ENCODE peak calls at places on chromosomes 6 and 20, in six cellular contexts. P is esophagus muscularis mucosa, H is spleen, E is prostate gland, F is A549, G is heart left ventricle. Y is an unnamed sample.

GRCh38 chr6:170291271-170292110 is 613 bp upstream of the DLL1 start:
- DNase-seq in P (no peak), H (peak; percentile 89), E (peak; percentile 72), F (no peak), G (peak; percentile 83), Y (peak; percentile 74)

GRCh38 chr6:111552241-111552744 is 53.4 kb downstream of the TRAF3IP2 start:
- DNase-seq in P (peak; percentile 92), H (no peak), E (peak; percentile 72), F (no peak), G (no peak), Y (peak; percentile 77)

GRCh38 chr20:57043091-57043490 is 223.3 kb downstream of the BMP7 start:
- DNase-seq in P (no peak), H (no peak), E (peak; percentile 48), F (no peak), G (no peak), Y (no peak)

GRCh38 chr20:25269833-25270170 is 21.9 kb downstream of the PYGB start:
- DNase-seq in P (no peak), H (peak; percentile 58), E (no peak), F (no peak), G (peak; percentile 47), Y (no peak)

GRCh38 chr6:22647671-22648070 is 78.3 kb downstream of the HDGFL1 start:
- DNase-seq in P (no peak), H (no peak), E (no peak), F (no peak), G (no peak), Y (no peak)

GRCh38 chr6:38583523-38583922 is 56.2 kb downstream of the BTBD9 start:
- DNase-seq in P (no peak), H (no peak), E (no peak), F (no peak), G (no peak), Y (no peak)

GRCh38 chr6:138647006-138647405 is 126.6 kb upstream of the CCDC28A start:
- DNase-seq in P (no peak), H (no peak), E (no peak), F (no peak), G (no peak), Y (no peak)

GRCh38 chr6:157173756-157174155 is 149.6 kb downstream of the TMEM242 start:
- DNase-seq in P (no peak), H (no peak), E (no peak), F (no peak), G (no peak), Y (no peak)

GRCh38 chr6:18893540-18894269 is 506.6 kb downstream of the RNF144B start:
- DNase-seq in P (no peak), H (no peak), E (no peak), F (no peak), G (no peak), Y (no peak)

GRCh38 chr6:49284134-49284533 is 178.9 kb downstream of the MMUT start:
- DNase-seq in P (no peak), H (no peak), E (no peak), F (no peak), G (no peak), Y (no peak)

GRCh38 chr20:2507875-2508630 is 662 bp downstream of the ZNF343 start:
- DNase-seq in P (peak; percentile 89), H (no peak), E (no peak), F (peak; percentile 21), G (no peak), Y (no peak)

GRCh38 chr6:135909737-135910387 is 58.4 kb downstream of the PDE7B start:
- DNase-seq in P (no peak), H (no peak), E (peak; percentile 31), F (peak; percentile 51), G (no peak), Y (no peak)

GRCh38 chr6:150144294-150144868 is 1.5 kb downstream of the PPP1R14C start:
- DNase-seq in P (no peak), H (no peak), E (no peak), F (no peak), G (no peak), Y (no peak)

GRCh38 chr20:3786126-3786484 is 435 bp downstream of the CENPB start:
- DNase-seq in P (no peak), H (no peak), E (peak; percentile 25), F (peak; percentile 80), G (peak; percentile 81), Y (no peak)

GRCh38 chr6:100260584-100260983 is 204.1 kb downstream of the SIM1 start:
- DNase-seq in P (no peak), H (no peak), E (no peak), F (no peak), G (no peak), Y (no peak)

GRCh38 chr6:28693033-28693750 is 167.5 kb downstream of the GPX5 start:
- DNase-seq in P (no peak), H (no peak), E (no peak), F (peak; percentile 12), G (no peak), Y (no peak)

GRCh38 chr6:224350-224749 is 67.9 kb upstream of the DUSP22 start:
- DNase-seq in P (no peak), H (no peak), E (no peak), F (no peak), G (no peak), Y (no peak)

GRCh38 chr6:13188306-13188705 is 140.0 kb downstream of the TBC1D7 start:
- DNase-seq in P (no peak), H (no peak), E (no peak), F (no peak), G (no peak), Y (peak; percentile 3)

GRCh38 chr6:4577406-4577805 is 198.8 kb upstream of the CDYL start:
- DNase-seq in P (no peak), H (no peak), E (peak; percentile 53), F (peak; percentile 60), G (no peak), Y (peak; percentile 26)

GRCh38 chr20:20369353-20370086 is 1.6 kb downstream of the INSM1 start:
- DNase-seq in P (no peak), H (no peak), E (no peak), F (peak; percentile 67), G (no peak), Y (no peak)
- H3K4me3 ChIP-seq in P (peak overlapping the region; percentile 35), H (peak overlapping the region; percentile 31), E (peak overlapping the region; percentile 8), F (peak overlapping the region; percentile 44), G (peak overlapping the region; percentile 37), Y (no peak overlapping the region)

GRCh38 chr6:167827062-167827587 is 414 bp downstream of the AFDN start:
- DNase-seq in P (no peak), H (peak; percentile 88), E (no peak), F (no peak), G (peak; percentile 68), Y (no peak)

GRCh38 chr6:167827588-167828324 is 1.0 kb downstream of the AFDN start:
- DNase-seq in P (no peak), H (peak; percentile 86), E (peak; percentile 37), F (peak; percentile 19), G (peak; percentile 72), Y (peak; percentile 88)

GRCh38 chr6:167825759-167826229 is 917 bp upstream of the AFDN start:
- DNase-seq in P (no peak), H (peak; percentile 86), E (peak; percentile 80), F (peak; percentile 61), G (no peak), Y (peak; percentile 92)

GRCh38 chr6:167825059-167825758 is 1.5 kb upstream of the AFDN start:
- DNase-seq in P (no peak), H (no peak), E (no peak), F (no peak), G (no peak), Y (no peak)

DNA sequence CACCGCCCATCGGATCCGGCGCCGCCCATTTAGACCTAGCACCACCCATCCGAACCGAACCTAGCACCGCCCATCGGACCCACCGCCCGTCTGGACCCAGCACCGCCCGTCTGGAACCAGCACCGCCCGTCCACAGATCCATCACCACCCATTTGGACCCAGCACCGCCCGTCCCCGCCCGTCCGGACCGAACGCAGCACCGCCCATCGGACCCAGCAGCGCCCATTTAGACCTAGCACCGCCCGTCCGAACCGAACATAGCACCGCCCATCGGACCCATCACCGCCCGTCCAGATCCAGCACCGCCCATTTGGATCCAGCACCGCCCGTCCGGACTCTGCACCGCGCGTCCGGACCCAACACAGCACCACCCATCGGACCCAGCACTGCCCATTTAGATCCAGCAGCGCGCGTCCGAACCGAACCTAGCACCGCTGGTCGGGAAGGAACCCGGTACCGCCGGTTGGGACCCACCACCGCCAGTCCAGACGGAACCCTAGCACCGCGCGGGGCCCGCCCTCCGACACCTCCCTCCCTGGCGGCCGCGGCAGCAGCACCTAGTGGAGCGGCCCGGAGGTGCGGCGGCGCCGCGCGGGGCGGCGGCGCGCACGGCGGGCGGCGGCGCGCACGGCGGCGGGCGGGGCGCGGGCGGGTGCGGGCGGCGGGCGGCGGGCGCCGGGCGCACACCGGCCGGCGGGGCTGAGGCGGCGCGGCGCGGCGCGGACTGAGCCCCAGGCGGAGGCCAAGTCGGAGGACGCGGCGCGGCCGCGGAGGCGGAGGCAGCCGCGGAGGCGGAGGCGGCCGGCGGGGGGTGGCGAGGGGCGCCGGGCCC is at the start of gene AFDN:
- DNase-seq in P (no peak), H (peak; percentile 94), E (peak; percentile 78), F (peak; percentile 40), G (peak; percentile 83), Y (peak; percentile 94)
- TF ChIP-seq CTCF in P (peak; percentile 47), H (peak; percentile 48), E (no peak), F (no peak), G (peak; percentile 34), Y (peak; percentile 33)

GRCh38 chr20:23086931-23087411 is 847 bp upstream of the CD93 start:
- DNase-seq in P (no peak), H (peak; percentile 85), E (no peak), F (no peak), G (peak; percentile 78), Y (peak; percentile 86)

GRCh38 chr20:23085415-23086055 is 589 bp downstream of the CD93 start:
- DNase-seq in P (no peak), H (peak; percentile 83), E (no peak), F (no peak), G (peak; percentile 69), Y (no peak)

GRCh38 chr20:23084845-23085355 is 1.2 kb downstream of the CD93 start:
- DNase-seq in P (no peak), H (no peak), E (no peak), F (no peak), G (peak; percentile 75), Y (peak; percentile 82)

GRCh38 chr20:23087587-23088275 is 1.6 kb upstream of the CD93 start:
- DNase-seq in P (no peak), H (no peak), E (no peak), F (no peak), G (no peak), Y (peak; percentile 83)

GRCh38 chr20:23086056-23086551 is at the start of gene CD93:
- DNase-seq in P (no peak), H (peak; percentile 85), E (no peak), F (no peak), G (peak; percentile 77), Y (no peak)
- TF ChIP-seq POLR2A in P (no peak), H (no peak), E (no peak), F (no peak), G (peak; percentile 53), Y (no peak)

GRCh38 chr6:164417537-164417936 is 891.9 kb downstream of the C6orf118 start:
- DNase-seq in P (no peak), H (no peak), E (no peak), F (no peak), G (no peak), Y (no peak)

GRCh38 chr6:164412566-164412965 is 896.8 kb downstream of the C6orf118 start:
- DNase-seq in P (no peak), H (no peak), E (no peak), F (no peak), G (no peak), Y (no peak)

GRCh38 chr6:164414695-164415094 is 894.7 kb downstream of the C6orf118 start:
- DNase-seq in P (no peak), H (no peak), E (no peak), F (no peak), G (no peak), Y (no peak)

GRCh38 chr6:164419099-164419498 is 890.3 kb downstream of the C6orf118 start:
- DNase-seq in P (no peak), H (no peak), E (no peak), F (no peak), G (no peak), Y (no peak)

GRCh38 chr6:164415832-164416563 is 893.4 kb downstream of the C6orf118 start:
- DNase-seq in P (no peak), H (no peak), E (no peak), F (no peak), G (no peak), Y (no peak)
- H3K4me3 ChIP-seq in P (peak overlapping the region; percentile 16), H (no peak overlapping the region), E (no peak overlapping the region), F (no peak overlapping the region), G (peak overlapping the region; percentile 45), Y (no peak overlapping the region)

Y was measured in lower leg skin.